ENCODE peak calls at places on chromosome 20, in four cellular contexts. C is SK-N-DZ, D is colonic mucosa, H is cerebellar cortex. X is an unnamed sample.

GRCh38 chr20:46215913-46216707 is 92.2 kb downstream of the CDH22 start:
- DNase-seq in C (peak), D (no peak), H (no peak), X (peak)

GRCh38 chr20:18739785-18740184 is 73.8 kb upstream of the SCP2D1 start:
- DNase-seq in C (peak), H (no peak), D (peak), X (no peak)

GRCh38 chr20:46057856-46058655 is 29.0 kb downstream of the SLC12A5 start:
- DNase-seq in C (no peak), H (no peak), D (peak), X (no peak)

GRCh38 chr20:57582432-57583288 is 21.8 kb downstream of the PCK1 start:
- DNase-seq in D (no peak), H (peak), C (peak), X (no peak)

GRCh38 chr20:25341716-25342680 is 48.6 kb downstream of the ABHD12 start:
- DNase-seq in H (no peak), D (no peak), C (no peak), X (peak)

GRCh38 chr20:1331801-1332453 is 3.0 kb upstream of the SDCBP2 start:
- DNase-seq in C (no peak), H (no peak), D (peak), X (no peak)

GRCh38 chr20:58408603-58409246 is 19.7 kb downstream of the VAPB start:
- DNase-seq in H (no peak), D (no peak), C (no peak), X (no peak)

GRCh38 chr20:46772901-46773300 is 63.5 kb downstream of the SLC2A10 start:
- DNase-seq in C (no peak), D (no peak), H (no peak), X (no peak)

GRCh38 chr20:62588458-62589149 is 53.7 kb upstream of the SLCO4A1 start:
- DNase-seq in D (no peak), C (no peak), H (no peak), X (no peak)

GRCh38 chr20:4610871-4611270 is 110.8 kb upstream of the PRND start:
- DNase-seq in C (no peak), H (no peak), D (no peak), X (no peak)

GRCh38 chr20:18133962-18134361 is 3.7 kb upstream of the KAT14 start:
- DNase-seq in D (peak), C (no peak), H (no peak), X (no peak)

GRCh38 chr20:54643761-54644160 is 168.4 kb downstream of the DOK5 start:
- DNase-seq in D (no peak), C (no peak), H (no peak), X (no peak)

GRCh38 chr20:20593447-20594170 is 118.8 kb downstream of the RALGAPA2 start:
- DNase-seq in H (peak), C (peak), D (no peak), X (peak)

GRCh38 chr20:36070451-36070850 is 84.1 kb upstream of the EPB41L1 start:
- DNase-seq in H (no peak), D (no peak), C (no peak), X (no peak)

GRCh38 chr20:51698252-51698651 is 69.9 kb downstream of the ATP9A start:
- DNase-seq in C (no peak), D (no peak), H (no peak), X (no peak)

GRCh38 chr20:4864292-4864691 is 137.0 kb downstream of the SLC23A2 start:
- DNase-seq in H (no peak), C (no peak), D (no peak), X (no peak)

GRCh38 chr20:22583773-22584629 is at the start of gene FOXA2:
- DNase-seq in H (no peak), C (no peak), D (peak), X (peak)

GRCh38 chr20:22805219-22805618 is 220.8 kb upstream of the FOXA2 start:
- DNase-seq in C (no peak), D (no peak), H (no peak), X (no peak)

GRCh38 chr20:61135966-61136365 is 116.1 kb upstream of the CDH4 start:
- DNase-seq in C (no peak), D (no peak), H (no peak), X (no peak)

GRCh38 chr20:36826556-36827244 is 49.2 kb upstream of the TLDC2 start:
- DNase-seq in C (no peak), D (no peak), H (no peak), X (no peak)

GRCh38 chr20:16729080-16729479 is 746 bp upstream of the SNRPB2 start:
- DNase-seq in H (no peak), C (no peak), D (no peak), X (no peak)

GRCh38 chr20:35011589-35012226 is 56.0 kb downstream of the MYH7B start:
- DNase-seq in C (no peak), H (no peak), D (no peak), X (no peak)

GRCh38 chr20:20084296-20084752 is 32.0 kb downstream of the CFAP61 start:
- DNase-seq in C (peak), D (no peak), H (peak), X (no peak)

GRCh38 chr20:57109151-57109953 is 157.1 kb downstream of the BMP7 start:
- DNase-seq in D (no peak), C (peak), H (no peak), X (no peak)

GRCh38 chr20:10291564-10292240 is 73.1 kb downstream of the SNAP25 start:
- DNase-seq in D (no peak), C (no peak), H (no peak), X (no peak)

GRCh38 chr20:50848846-50849673 is 54.2 kb downstream of the BCAS4 start:
- DNase-seq in H (peak), D (no peak), C (no peak), X (no peak)

GRCh38 chr20:41110930-41111577 is 26.3 kb upstream of the PLCG1 start:
- DNase-seq in D (no peak), C (no peak), H (no peak), X (peak)

GRCh38 chr20:45547206-45547770 is at the start of gene EPPIN:
- DNase-seq in D (no peak), C (no peak), H (no peak), X (no peak)

GRCh38 chr20:3786126-3786484 is 435 bp downstream of the CENPB start:
- DNase-seq in C (peak), D (no peak), H (peak), X (peak)

GRCh38 chr20:25239387-25240370 is 8.2 kb upstream of the PYGB start:
- DNase-seq in D (no peak), C (no peak), H (no peak), X (no peak)

GRCh38 chr20:9515211-9515580 is 806 bp downstream of the LAMP5 start:
- DNase-seq in D (no peak), C (peak), H (no peak), X (no peak)

GRCh38 chr20:50314936-50315335 is 124.3 kb downstream of the CEBPB start:
- DNase-seq in D (no peak), C (no peak), H (no peak), X (no peak)

GRCh38 chr20:17747431-17747846 is 47.7 kb downstream of the BANF2 start:
- DNase-seq in D (no peak), H (no peak), C (no peak), X (peak)